ENCODE peak calls at places on chromosomes 6 and 20, in four cellular contexts. One of them, this sample, is unnamed. For H3K4me1, the result is how much of the 10 kb centered on the place peaks cover.

GRCh38 chr6:36121752-36122494 is 8.4 kb upstream of the MAPK13 start:
- DNase-seq in adrenal gland: no peak
- DNase-seq in IMR-90: no peak
- DNase-seq in spleen: peak
- DNase-seq in this sample: no peak

GRCh38 chr20:23179766-23180403 is 93.8 kb upstream of the CD93 start:
- DNase-seq in adrenal gland: no peak
- DNase-seq in spleen: no peak
- DNase-seq in IMR-90: no peak
- DNase-seq in this sample: no peak

GRCh38 chr6:75501756-75502155 is 8.2 kb upstream of the FILIP1 start:
- DNase-seq in spleen: no peak
- DNase-seq in IMR-90: no peak
- DNase-seq in adrenal gland: no peak
- DNase-seq in this sample: no peak

GRCh38 chr6:80767808-80768207 is 661.3 kb downstream of the BCKDHB start:
- DNase-seq in IMR-90: peak
- DNase-seq in adrenal gland: peak
- DNase-seq in spleen: no peak
- DNase-seq in this sample: peak

GRCh38 chr6:148750826-148751225 is 4.0 kb downstream of the UST start:
- DNase-seq in IMR-90: peak
- DNase-seq in adrenal gland: peak
- DNase-seq in spleen: no peak
- DNase-seq in this sample: no peak

GRCh38 chr6:16769131-16769985 is 8.1 kb upstream of the ATXN1 start:
- DNase-seq in adrenal gland: peak
- DNase-seq in IMR-90: peak
- DNase-seq in spleen: no peak
- DNase-seq in this sample: no peak

GRCh38 chr6:162899148-162899547 is 171.4 kb downstream of the PACRG start:
- DNase-seq in spleen: no peak
- DNase-seq in adrenal gland: no peak
- DNase-seq in IMR-90: no peak
- DNase-seq in this sample: no peak

GRCh38 chr20:16537025-16537665 is 36.1 kb downstream of the KIF16B start:
- DNase-seq in spleen: no peak
- DNase-seq in adrenal gland: no peak
- DNase-seq in IMR-90: no peak
- DNase-seq in this sample: no peak

GRCh38 chr6:72250664-72251063 is 364.3 kb downstream of the RIMS1 start:
- DNase-seq in spleen: no peak
- DNase-seq in IMR-90: peak
- DNase-seq in adrenal gland: no peak
- DNase-seq in this sample: no peak

GRCh38 chr6:72245565-72245964 is 359.2 kb downstream of the RIMS1 start:
- DNase-seq in IMR-90: peak
- DNase-seq in spleen: no peak
- DNase-seq in adrenal gland: no peak
- DNase-seq in this sample: no peak

GRCh38 chr6:72248621-72249020 is 362.3 kb downstream of the RIMS1 start:
- DNase-seq in spleen: no peak
- DNase-seq in IMR-90: peak
- DNase-seq in adrenal gland: no peak
- DNase-seq in this sample: no peak

GRCh38 chr6:72246926-72247325 is 360.6 kb downstream of the RIMS1 start:
- DNase-seq in IMR-90: peak
- DNase-seq in adrenal gland: no peak
- DNase-seq in spleen: no peak
- DNase-seq in this sample: no peak
- TF ChIP-seq CTCF in IMR-90: no peak
- TF ChIP-seq CTCF in adrenal gland: no peak
- TF ChIP-seq CTCF in spleen: no peak
- TF ChIP-seq CTCF in this sample: no peak

DNA sequence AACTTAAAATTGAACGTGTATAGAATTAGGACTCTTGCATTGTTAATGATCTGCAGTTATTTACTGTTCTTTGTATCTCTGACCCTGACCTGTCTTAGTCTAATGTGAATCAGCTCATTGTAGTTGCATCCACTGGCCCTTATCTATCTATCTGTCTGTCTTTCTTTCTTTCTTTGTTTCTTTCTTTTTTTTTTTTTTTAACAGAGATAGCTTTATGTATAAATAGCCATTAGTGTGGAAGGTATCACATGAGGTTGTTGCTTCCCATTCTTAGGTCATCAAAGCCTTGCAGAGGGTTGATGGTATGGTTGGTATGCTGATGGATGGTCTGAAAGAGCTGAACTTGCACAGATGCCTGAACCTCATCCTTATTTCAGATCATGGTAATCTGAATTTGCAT is 59.9 kb downstream of the ENPP1 start:
- DNase-seq in adrenal gland: no peak
- DNase-seq in spleen: no peak
- DNase-seq in IMR-90: peak
- DNase-seq in this sample: no peak
- H3K4me1 ChIP-seq in adrenal gland: under half
- H3K4me1 ChIP-seq in spleen: under half
- H3K4me1 ChIP-seq in IMR-90: under half
- H3K4me1 ChIP-seq in this sample: under half

DNA sequence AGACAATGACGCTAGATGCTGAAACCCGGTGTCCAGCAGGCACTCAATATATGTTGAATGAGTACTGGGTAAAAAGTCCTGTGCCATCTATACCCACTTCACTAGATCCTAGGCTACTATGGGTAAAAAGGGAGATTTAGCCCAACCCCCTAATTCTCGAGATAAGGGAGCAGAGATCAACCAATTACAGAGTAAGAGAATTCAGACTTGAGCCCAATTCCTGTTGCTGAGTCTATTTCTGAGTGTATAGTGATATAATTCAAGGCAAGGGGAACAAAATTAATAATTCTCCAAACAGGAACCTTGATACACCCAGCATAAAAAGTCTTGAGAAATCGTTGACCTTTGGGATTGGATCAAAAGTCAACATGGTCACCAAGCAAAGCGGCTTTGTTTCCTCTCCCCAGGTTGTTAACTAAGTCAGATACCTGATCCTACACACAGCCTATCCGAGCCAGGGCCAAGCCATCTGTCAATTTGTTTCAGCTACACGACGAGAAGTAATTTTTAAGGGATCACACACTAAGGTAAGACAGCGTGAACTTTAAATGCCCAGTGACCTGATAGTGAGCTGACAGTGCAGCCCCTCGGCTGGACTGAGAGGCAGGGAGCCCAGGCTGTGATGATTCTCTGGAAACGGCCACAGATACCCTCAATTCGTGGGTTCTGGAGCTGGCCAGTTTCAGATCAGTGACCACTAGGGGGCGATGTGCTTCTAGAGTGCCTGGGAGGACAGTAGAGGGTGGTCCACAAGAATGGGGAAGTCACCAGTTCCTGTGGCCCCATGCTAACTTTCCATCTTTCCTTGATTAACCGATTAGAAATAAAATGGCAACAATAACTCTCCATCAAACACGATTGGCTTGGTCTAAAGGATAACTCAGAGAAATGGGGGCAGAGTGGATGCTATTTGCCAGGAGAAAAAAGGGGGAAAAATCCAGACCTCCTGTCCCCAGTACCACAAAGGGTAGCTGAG is 46.2 kb downstream of the SLC22A23 start:
- DNase-seq in spleen: no peak
- DNase-seq in IMR-90: peak
- DNase-seq in adrenal gland: peak
- DNase-seq in this sample: peak
- TF ChIP-seq CTCF in spleen: peak
- TF ChIP-seq CTCF in IMR-90: peak
- TF ChIP-seq CTCF in adrenal gland: peak
- TF ChIP-seq CTCF in this sample: peak

DNA sequence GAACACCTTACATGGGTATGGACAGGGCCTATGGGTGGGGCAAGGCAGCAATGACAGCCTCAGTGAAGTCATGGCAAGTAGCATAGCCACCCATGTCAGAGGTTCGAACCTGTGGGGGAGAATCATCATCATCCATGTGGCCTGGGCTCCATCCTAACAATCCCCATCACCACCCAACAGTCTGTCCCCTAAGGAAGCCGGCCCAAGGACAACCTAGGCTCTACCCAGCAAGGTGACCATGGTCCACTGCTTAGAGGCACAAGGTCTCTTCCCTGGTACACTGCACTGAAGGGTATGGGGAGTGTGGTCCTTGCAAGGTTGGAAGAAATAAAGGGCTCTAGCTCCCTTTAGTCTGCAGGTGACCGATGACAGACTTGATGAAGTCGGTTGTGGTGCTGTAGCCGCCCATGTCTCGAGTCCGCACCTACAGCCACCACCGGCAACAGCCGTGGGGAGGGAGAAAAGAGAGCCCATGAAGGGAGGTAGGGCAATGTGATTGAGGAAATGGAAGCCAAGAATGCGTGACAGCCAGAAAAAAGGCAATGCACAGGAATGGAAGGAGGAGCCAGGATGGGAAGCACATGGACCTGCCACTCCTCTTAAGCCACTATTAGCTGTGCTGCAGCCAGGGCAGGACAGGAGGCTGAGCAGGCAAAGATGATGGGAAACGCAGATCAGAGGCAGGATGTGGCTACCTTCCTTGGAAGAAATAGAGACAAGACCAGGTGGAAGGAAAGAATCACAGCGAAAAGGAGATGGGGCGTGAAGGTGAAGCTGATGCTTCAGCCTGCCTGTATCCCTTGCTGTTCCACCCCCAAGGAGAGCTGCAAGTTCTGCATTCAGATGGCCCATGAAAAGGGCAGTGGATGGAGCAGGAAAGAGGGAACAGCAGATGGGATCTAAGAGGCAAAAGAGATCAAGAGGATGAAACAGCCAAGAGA is 5.3 kb downstream of the IDH3B start:
- DNase-seq in adrenal gland: no peak
- DNase-seq in spleen: no peak
- DNase-seq in IMR-90: no peak
- DNase-seq in this sample: no peak
- H3K4me1 ChIP-seq in adrenal gland: under half
- H3K4me1 ChIP-seq in spleen: under half
- H3K4me1 ChIP-seq in IMR-90: under half
- H3K4me1 ChIP-seq in this sample: under half

DNA sequence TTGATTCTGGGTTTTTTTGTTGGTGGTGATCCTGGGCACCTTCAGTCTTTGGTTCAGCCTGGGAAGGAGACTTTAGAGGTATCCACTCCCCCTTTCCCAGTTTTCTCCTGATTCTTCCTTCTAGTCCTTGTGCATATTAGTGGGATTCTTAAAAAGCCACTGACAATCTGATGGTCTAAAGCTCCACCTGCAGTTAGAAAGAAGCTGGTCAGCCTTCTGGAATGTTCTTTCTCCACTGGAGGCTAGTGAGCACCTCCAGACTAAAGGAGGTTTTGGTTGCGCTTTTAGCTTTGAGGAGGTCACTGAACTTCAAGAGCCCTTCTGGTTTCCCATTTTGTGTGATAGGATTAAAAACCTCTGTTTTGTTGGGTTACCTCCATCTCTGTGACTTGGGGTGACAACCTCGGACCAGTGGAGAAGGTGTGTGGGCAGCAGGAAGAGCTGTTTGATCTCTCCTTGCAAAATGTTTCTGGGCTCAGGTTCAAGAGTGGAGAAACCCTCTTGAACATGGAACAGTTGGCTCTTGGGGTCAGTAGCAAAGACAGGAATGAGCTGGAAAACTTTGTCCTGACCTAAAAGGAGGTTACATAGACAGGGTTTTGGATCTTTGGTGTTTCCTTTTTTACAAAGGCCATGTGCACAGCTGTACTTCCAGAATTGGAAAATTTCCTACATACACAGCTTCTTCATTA is 29.0 kb downstream of the JARID2 start:
- DNase-seq in spleen: no peak
- DNase-seq in adrenal gland: no peak
- DNase-seq in IMR-90: peak
- DNase-seq in this sample: peak
- TF ChIP-seq CTCF in spleen: no peak
- TF ChIP-seq CTCF in adrenal gland: no peak
- TF ChIP-seq CTCF in IMR-90: peak
- TF ChIP-seq CTCF in this sample: no peak

DNA sequence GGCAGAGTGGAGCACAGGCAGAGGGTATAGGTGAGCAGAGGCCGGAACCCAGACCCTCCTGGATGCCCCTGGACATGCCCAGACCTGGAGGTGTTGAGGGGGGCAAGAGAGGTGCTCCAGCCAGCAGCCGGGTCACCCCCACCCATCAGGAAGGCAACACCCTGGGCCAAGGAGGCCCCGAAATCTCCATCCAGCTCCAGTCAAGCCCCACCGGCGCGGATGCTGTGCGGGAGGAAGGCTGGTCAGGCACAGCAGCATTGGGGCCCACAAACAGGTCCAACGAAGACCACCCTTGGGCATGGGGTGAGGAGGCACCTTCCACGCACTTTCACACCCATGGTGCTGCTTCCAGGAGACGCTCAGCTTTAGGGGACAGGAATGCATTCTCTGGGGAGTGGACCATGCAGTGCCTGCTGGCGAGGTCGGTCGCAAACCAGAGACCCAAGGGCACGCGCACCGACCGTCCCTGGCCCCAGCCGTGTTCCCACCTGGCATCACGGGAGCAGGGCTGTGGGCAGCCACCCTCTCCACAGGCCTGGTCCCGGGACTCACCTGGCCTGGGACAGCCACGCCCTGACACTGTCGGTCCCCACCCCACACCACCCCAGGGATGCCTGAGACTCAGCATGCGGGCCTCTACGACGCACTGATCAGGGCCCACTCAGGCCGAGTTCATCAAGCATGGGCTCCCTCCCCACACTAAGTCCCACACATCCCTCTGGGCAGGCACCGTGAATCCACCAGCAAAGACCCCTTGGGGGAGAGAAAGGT is 43.6 kb upstream of the ZBP1 start:
- DNase-seq in spleen: peak
- DNase-seq in IMR-90: no peak
- DNase-seq in adrenal gland: peak
- DNase-seq in this sample: no peak
- H3K4me1 ChIP-seq in spleen: under half
- H3K4me1 ChIP-seq in IMR-90: under half
- H3K4me1 ChIP-seq in adrenal gland: under half
- H3K4me1 ChIP-seq in this sample: half or more